ENCODE peak calls at places on chromosomes 13 and 19, in eight cellular contexts. One of them, this sample, is unnamed.

GRCh38 chr13:91406619-91407018 is 8.2 kb downstream of the GPC5 start:
- ATAC-seq in CD4-positive, CD25-positive, alpha-beta regulatory T cell: no peak
- ATAC-seq in thoracic aorta: no peak
- ATAC-seq in HCT116: peak; percentile 70
- ATAC-seq in CD8-positive, alpha-beta T cell: peak; percentile 14
- ATAC-seq in psoas muscle: no peak
- ATAC-seq in PC-3: peak; percentile 35
- ATAC-seq in HepG2: peak; percentile 94
- ATAC-seq in this sample: no peak

GRCh38 chr13:49213997-49214916 is 5.9 kb upstream of the MLNR start:
- ATAC-seq in CD4-positive, CD25-positive, alpha-beta regulatory T cell: no peak
- ATAC-seq in thoracic aorta: no peak
- ATAC-seq in HCT116: peak; percentile 4
- ATAC-seq in CD8-positive, alpha-beta T cell: no peak
- ATAC-seq in psoas muscle: no peak
- ATAC-seq in PC-3: no peak
- ATAC-seq in HepG2: peak; percentile 58
- ATAC-seq in this sample: peak; percentile 16

GRCh38 chr13:23608704-23609413 is 38.6 kb downstream of the TNFRSF19 start:
- ATAC-seq in CD4-positive, CD25-positive, alpha-beta regulatory T cell: no peak
- ATAC-seq in thoracic aorta: no peak
- ATAC-seq in HCT116: no peak
- ATAC-seq in CD8-positive, alpha-beta T cell: no peak
- ATAC-seq in psoas muscle: peak; percentile 45
- ATAC-seq in PC-3: peak; percentile 44
- ATAC-seq in HepG2: no peak
- ATAC-seq in this sample: peak; percentile 65

GRCh38 chr19:52170304-52170703 is 1.1 kb downstream of the ZNF836 start:
- ATAC-seq in CD4-positive, CD25-positive, alpha-beta regulatory T cell: no peak
- ATAC-seq in thoracic aorta: no peak
- ATAC-seq in HCT116: no peak
- ATAC-seq in CD8-positive, alpha-beta T cell: no peak
- ATAC-seq in psoas muscle: no peak
- ATAC-seq in PC-3: peak; percentile 38
- ATAC-seq in HepG2: peak; percentile 49
- ATAC-seq in this sample: no peak

GRCh38 chr13:25180795-25181537 is 8.9 kb upstream of the AMER2 start:
- ATAC-seq in CD4-positive, CD25-positive, alpha-beta regulatory T cell: no peak
- ATAC-seq in thoracic aorta: no peak
- ATAC-seq in HCT116: no peak
- ATAC-seq in CD8-positive, alpha-beta T cell: no peak
- ATAC-seq in psoas muscle: no peak
- ATAC-seq in PC-3: no peak
- ATAC-seq in HepG2: no peak
- ATAC-seq in this sample: no peak

GRCh38 chr19:18126097-18126496 is 26.9 kb upstream of the PIK3R2 start:
- ATAC-seq in CD4-positive, CD25-positive, alpha-beta regulatory T cell: no peak
- ATAC-seq in thoracic aorta: no peak
- ATAC-seq in HCT116: no peak
- ATAC-seq in CD8-positive, alpha-beta T cell: no peak
- ATAC-seq in psoas muscle: no peak
- ATAC-seq in PC-3: no peak
- ATAC-seq in HepG2: no peak
- ATAC-seq in this sample: no peak

GRCh38 chr13:46134961-46135522 is 30.2 kb upstream of the CPB2 start:
- ATAC-seq in CD4-positive, CD25-positive, alpha-beta regulatory T cell: no peak
- ATAC-seq in thoracic aorta: no peak
- ATAC-seq in HCT116: peak; percentile 80
- ATAC-seq in CD8-positive, alpha-beta T cell: no peak
- ATAC-seq in psoas muscle: no peak
- ATAC-seq in PC-3: peak; percentile 96
- ATAC-seq in HepG2: peak; percentile 98
- ATAC-seq in this sample: no peak

GRCh38 chr19:15296841-15297415 is 35.4 kb downstream of the BRD4 start:
- ATAC-seq in CD4-positive, CD25-positive, alpha-beta regulatory T cell: peak; percentile 45
- ATAC-seq in thoracic aorta: no peak
- ATAC-seq in HCT116: no peak
- ATAC-seq in CD8-positive, alpha-beta T cell: peak; percentile 41
- ATAC-seq in psoas muscle: peak; percentile 31
- ATAC-seq in PC-3: peak; percentile 60
- ATAC-seq in HepG2: peak; percentile 71
- ATAC-seq in this sample: no peak

GRCh38 chr13:67048084-67048792 is 181.9 kb downstream of the PCDH9 start:
- ATAC-seq in CD4-positive, CD25-positive, alpha-beta regulatory T cell: no peak
- ATAC-seq in thoracic aorta: no peak
- ATAC-seq in HCT116: no peak
- ATAC-seq in CD8-positive, alpha-beta T cell: no peak
- ATAC-seq in psoas muscle: no peak
- ATAC-seq in PC-3: no peak
- ATAC-seq in HepG2: peak; percentile 68
- ATAC-seq in this sample: no peak

GRCh38 chr19:55398200-55398947 is 9.2 kb downstream of the UBE2S start:
- ATAC-seq in CD4-positive, CD25-positive, alpha-beta regulatory T cell: no peak
- ATAC-seq in thoracic aorta: no peak
- ATAC-seq in HCT116: no peak
- ATAC-seq in CD8-positive, alpha-beta T cell: no peak
- ATAC-seq in psoas muscle: no peak
- ATAC-seq in PC-3: no peak
- ATAC-seq in HepG2: no peak
- ATAC-seq in this sample: no peak

GRCh38 chr19:883661-884211 is 9.3 kb downstream of the MED16 start:
- ATAC-seq in CD4-positive, CD25-positive, alpha-beta regulatory T cell: no peak
- ATAC-seq in thoracic aorta: peak; percentile 19
- ATAC-seq in HCT116: peak; percentile 95
- ATAC-seq in CD8-positive, alpha-beta T cell: no peak
- ATAC-seq in psoas muscle: peak; percentile 34
- ATAC-seq in PC-3: peak; percentile 98
- ATAC-seq in HepG2: no peak
- ATAC-seq in this sample: no peak

GRCh38 chr13:71787461-71787860 is 79.5 kb downstream of the DACH1 start:
- ATAC-seq in CD4-positive, CD25-positive, alpha-beta regulatory T cell: no peak
- ATAC-seq in thoracic aorta: no peak
- ATAC-seq in HCT116: no peak
- ATAC-seq in CD8-positive, alpha-beta T cell: no peak
- ATAC-seq in psoas muscle: no peak
- ATAC-seq in PC-3: no peak
- ATAC-seq in HepG2: no peak
- ATAC-seq in this sample: no peak

GRCh38 chr13:83752141-83752540 is 130.1 kb downstream of the SLITRK1 start:
- ATAC-seq in CD4-positive, CD25-positive, alpha-beta regulatory T cell: no peak
- ATAC-seq in thoracic aorta: no peak
- ATAC-seq in HCT116: no peak
- ATAC-seq in CD8-positive, alpha-beta T cell: no peak
- ATAC-seq in psoas muscle: no peak
- ATAC-seq in PC-3: peak; percentile 49
- ATAC-seq in HepG2: no peak
- ATAC-seq in this sample: no peak

GRCh38 chr13:40611635-40612422 is 54.6 kb downstream of the FOXO1 start:
- ATAC-seq in CD4-positive, CD25-positive, alpha-beta regulatory T cell: no peak
- ATAC-seq in thoracic aorta: no peak
- ATAC-seq in HCT116: no peak
- ATAC-seq in CD8-positive, alpha-beta T cell: no peak
- ATAC-seq in psoas muscle: no peak
- ATAC-seq in PC-3: no peak
- ATAC-seq in HepG2: no peak
- ATAC-seq in this sample: no peak

GRCh38 chr13:76713280-76713679 is 172.9 kb downstream of the KCTD12 start:
- ATAC-seq in CD4-positive, CD25-positive, alpha-beta regulatory T cell: no peak
- ATAC-seq in thoracic aorta: no peak
- ATAC-seq in HCT116: no peak
- ATAC-seq in CD8-positive, alpha-beta T cell: no peak
- ATAC-seq in psoas muscle: no peak
- ATAC-seq in PC-3: no peak
- ATAC-seq in HepG2: no peak
- ATAC-seq in this sample: no peak

GRCh38 chr13:113145911-113146598 is 12.4 kb upstream of the PROZ start:
- ATAC-seq in CD4-positive, CD25-positive, alpha-beta regulatory T cell: no peak
- ATAC-seq in thoracic aorta: no peak
- ATAC-seq in HCT116: no peak
- ATAC-seq in CD8-positive, alpha-beta T cell: no peak
- ATAC-seq in psoas muscle: no peak
- ATAC-seq in PC-3: no peak
- ATAC-seq in HepG2: no peak
- ATAC-seq in this sample: no peak

GRCh38 chr13:97975280-97975850 is 21.9 kb downstream of the IPO5 start:
- ATAC-seq in CD4-positive, CD25-positive, alpha-beta regulatory T cell: no peak
- ATAC-seq in thoracic aorta: no peak
- ATAC-seq in HCT116: no peak
- ATAC-seq in CD8-positive, alpha-beta T cell: no peak
- ATAC-seq in psoas muscle: no peak
- ATAC-seq in PC-3: no peak
- ATAC-seq in HepG2: no peak
- ATAC-seq in this sample: no peak

GRCh38 chr13:72255908-72256307 is 388.9 kb upstream of the DACH1 start:
- ATAC-seq in CD4-positive, CD25-positive, alpha-beta regulatory T cell: no peak
- ATAC-seq in thoracic aorta: no peak
- ATAC-seq in HCT116: peak; percentile 83
- ATAC-seq in CD8-positive, alpha-beta T cell: no peak
- ATAC-seq in psoas muscle: no peak
- ATAC-seq in PC-3: peak; percentile 84
- ATAC-seq in HepG2: peak; percentile 96
- ATAC-seq in this sample: no peak

GRCh38 chr13:90485441-90485840 is 862.0 kb upstream of the MIR17HG start:
- ATAC-seq in CD4-positive, CD25-positive, alpha-beta regulatory T cell: no peak
- ATAC-seq in thoracic aorta: no peak
- ATAC-seq in HCT116: peak; percentile 46
- ATAC-seq in CD8-positive, alpha-beta T cell: no peak
- ATAC-seq in psoas muscle: no peak
- ATAC-seq in PC-3: peak; percentile 99
- ATAC-seq in HepG2: no peak
- ATAC-seq in this sample: peak; percentile 62

GRCh38 chr13:46698015-46698414 is 98.9 kb downstream of the ESD start:
- ATAC-seq in CD4-positive, CD25-positive, alpha-beta regulatory T cell: no peak
- ATAC-seq in thoracic aorta: peak; percentile 63
- ATAC-seq in HCT116: no peak
- ATAC-seq in CD8-positive, alpha-beta T cell: no peak
- ATAC-seq in psoas muscle: no peak
- ATAC-seq in PC-3: no peak
- ATAC-seq in HepG2: no peak
- ATAC-seq in this sample: peak; percentile 82

GRCh38 chr19:6318772-6319171 is 14.6 kb downstream of the ACER1 start:
- ATAC-seq in CD4-positive, CD25-positive, alpha-beta regulatory T cell: no peak
- ATAC-seq in thoracic aorta: no peak
- ATAC-seq in HCT116: no peak
- ATAC-seq in CD8-positive, alpha-beta T cell: no peak
- ATAC-seq in psoas muscle: no peak
- ATAC-seq in PC-3: peak; percentile 38
- ATAC-seq in HepG2: no peak
- ATAC-seq in this sample: no peak

GRCh38 chr19:33687761-33688656 is 66.3 kb downstream of the CHST8 start:
- ATAC-seq in CD4-positive, CD25-positive, alpha-beta regulatory T cell: no peak
- ATAC-seq in thoracic aorta: no peak
- ATAC-seq in HCT116: no peak
- ATAC-seq in CD8-positive, alpha-beta T cell: no peak
- ATAC-seq in psoas muscle: no peak
- ATAC-seq in PC-3: no peak
- ATAC-seq in HepG2: no peak
- ATAC-seq in this sample: no peak
- H3K27me3 ChIP-seq in CD4-positive, CD25-positive, alpha-beta regulatory T cell: no peaks in the 10 kb centered on the region
- H3K27me3 ChIP-seq in thoracic aorta: no peaks in the 10 kb centered on the region
- H3K27me3 ChIP-seq in HCT116: peaks cover 19% of the 10 kb centered on the region
- H3K27me3 ChIP-seq in CD8-positive, alpha-beta T cell: no peaks in the 10 kb centered on the region
- H3K27me3 ChIP-seq in psoas muscle: peaks cover 14% of the 10 kb centered on the region
- H3K27me3 ChIP-seq in PC-3: peaks cover 10% of the 10 kb centered on the region
- H3K27me3 ChIP-seq in HepG2: peaks cover 3% of the 10 kb centered on the region
- H3K27me3 ChIP-seq in this sample: peaks cover 74% of the 10 kb centered on the region

DNA sequence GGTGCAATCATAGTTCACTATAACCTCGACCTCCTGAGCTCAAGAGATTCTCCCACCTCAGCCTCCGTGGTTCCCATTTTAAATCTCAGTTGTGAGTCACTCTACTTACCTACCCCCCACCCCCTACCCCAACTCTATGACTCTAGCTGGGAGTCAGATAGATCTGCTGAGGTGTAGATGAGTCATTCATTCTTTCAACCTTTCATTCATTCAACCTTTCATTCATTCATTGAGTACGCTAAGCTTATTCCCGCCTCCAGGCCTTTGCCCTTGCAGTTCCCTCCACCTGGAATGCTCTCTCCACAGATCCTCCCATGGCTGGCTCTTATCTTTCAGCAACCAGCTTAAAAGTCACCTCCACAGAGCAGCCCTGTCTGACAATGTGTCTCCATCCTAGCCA is 1.1 kb upstream of the MAST1 start:
- ATAC-seq in CD4-positive, CD25-positive, alpha-beta regulatory T cell: no peak
- ATAC-seq in thoracic aorta: no peak
- ATAC-seq in HCT116: no peak
- ATAC-seq in CD8-positive, alpha-beta T cell: no peak
- ATAC-seq in psoas muscle: no peak
- ATAC-seq in PC-3: no peak
- ATAC-seq in HepG2: no peak
- ATAC-seq in this sample: no peak
- H3K27me3 ChIP-seq in CD4-positive, CD25-positive, alpha-beta regulatory T cell: peaks cover 44% of the 10 kb centered on the region
- H3K27me3 ChIP-seq in thoracic aorta: peaks cover 52% of the 10 kb centered on the region
- H3K27me3 ChIP-seq in HCT116: no peaks in the 10 kb centered on the region
- H3K27me3 ChIP-seq in CD8-positive, alpha-beta T cell: peaks cover 69% of the 10 kb centered on the region
- H3K27me3 ChIP-seq in psoas muscle: peaks cover 54% of the 10 kb centered on the region
- H3K27me3 ChIP-seq in PC-3: peaks cover 11% of the 10 kb centered on the region
- H3K27me3 ChIP-seq in HepG2: no peaks in the 10 kb centered on the region
- H3K27me3 ChIP-seq in this sample: peaks cover 100% of the 10 kb centered on the region

GRCh38 chr13:27969866-27970229 is 733 bp upstream of the CDX2 start:
- ATAC-seq in CD4-positive, CD25-positive, alpha-beta regulatory T cell: no peak
- ATAC-seq in thoracic aorta: no peak
- ATAC-seq in HCT116: no peak
- ATAC-seq in CD8-positive, alpha-beta T cell: no peak
- ATAC-seq in psoas muscle: no peak
- ATAC-seq in PC-3: no peak
- ATAC-seq in HepG2: no peak
- ATAC-seq in this sample: no peak
- H3K27me3 ChIP-seq in CD4-positive, CD25-positive, alpha-beta regulatory T cell: peaks cover 30% of the 10 kb centered on the region
- H3K27me3 ChIP-seq in thoracic aorta: peaks cover 7% of the 10 kb centered on the region
- H3K27me3 ChIP-seq in HCT116: no peaks in the 10 kb centered on the region
- H3K27me3 ChIP-seq in CD8-positive, alpha-beta T cell: peaks cover 39% of the 10 kb centered on the region
- H3K27me3 ChIP-seq in psoas muscle: peaks cover 58% of the 10 kb centered on the region
- H3K27me3 ChIP-seq in PC-3: peaks cover 50% of the 10 kb centered on the region
- H3K27me3 ChIP-seq in HepG2: peaks cover 20% of the 10 kb centered on the region
- H3K27me3 ChIP-seq in this sample: peaks cover 100% of the 10 kb centered on the region

GRCh38 chr13:99970761-99971575 is 599 bp downstream of the ZIC5 start:
- ATAC-seq in CD4-positive, CD25-positive, alpha-beta regulatory T cell: no peak
- ATAC-seq in thoracic aorta: no peak
- ATAC-seq in HCT116: peak; percentile 52
- ATAC-seq in CD8-positive, alpha-beta T cell: no peak
- ATAC-seq in psoas muscle: no peak
- ATAC-seq in PC-3: no peak
- ATAC-seq in HepG2: peak; percentile 77
- ATAC-seq in this sample: peak; percentile 16
- H3K27me3 ChIP-seq in CD4-positive, CD25-positive, alpha-beta regulatory T cell: peaks cover 53% of the 10 kb centered on the region
- H3K27me3 ChIP-seq in thoracic aorta: peaks cover 47% of the 10 kb centered on the region
- H3K27me3 ChIP-seq in HCT116: no peaks in the 10 kb centered on the region
- H3K27me3 ChIP-seq in CD8-positive, alpha-beta T cell: peaks cover 72% of the 10 kb centered on the region
- H3K27me3 ChIP-seq in psoas muscle: peaks cover 53% of the 10 kb centered on the region
- H3K27me3 ChIP-seq in PC-3: peaks cover 66% of the 10 kb centered on the region
- H3K27me3 ChIP-seq in HepG2: peaks cover 12% of the 10 kb centered on the region
- H3K27me3 ChIP-seq in this sample: peaks cover 100% of the 10 kb centered on the region

This sample was measured in gastroesophageal sphincter.